ENCODE peak calls at places on chromosome 9, in seven cellular contexts. O, X, Z, I, G, F and B are unnamed samples.

GRCh38 chr9:100731038-100731556 is 153.2 kb downstream of the CAVIN4 start:
- DNase-seq in O (no peak), X (no peak), Z (no peak), I (no peak), G (no peak), F (no peak), B (no peak)

GRCh38 chr9:94649100-94649855 is 10.0 kb upstream of the FBP1 start:
- DNase-seq in O (no peak), X (no peak), Z (no peak), I (no peak), G (no peak), F (no peak), B (no peak)

GRCh38 chr9:16085167-16085718 is 532.4 kb downstream of the CCDC171 start:
- DNase-seq in O (no peak), X (no peak), Z (no peak), I (no peak), G (no peak), F (no peak), B (no peak)

GRCh38 chr9:116990592-116990991 is 303.5 kb downstream of the TRIM32 start:
- DNase-seq in O (no peak), X (no peak), Z (no peak), I (no peak), G (no peak), F (no peak), B (no peak)

GRCh38 chr9:8845808-8846207 is 1046.2 kb upstream of the DMAC1 start:
- DNase-seq in O (no peak), X (no peak), Z (no peak), I (peak), G (no peak), F (no peak), B (no peak)

GRCh38 chr9:109248133-109248581 is 72.7 kb downstream of the EPB41L4B start:
- DNase-seq in O (peak), X (no peak), Z (no peak), I (peak), G (no peak), F (no peak), B (no peak)

GRCh38 chr9:123400926-123401503 is 45.0 kb downstream of the CRB2 start:
- DNase-seq in O (no peak), X (no peak), Z (no peak), I (no peak), G (no peak), F (no peak), B (no peak)

GRCh38 chr9:114696814-114697544 is 15.0 kb upstream of the TEX48 start:
- DNase-seq in O (no peak), X (no peak), Z (no peak), I (no peak), G (no peak), F (peak), B (no peak)

GRCh38 chr9:112166176-112167140 is 8.6 kb downstream of the SUSD1 start:
- DNase-seq in O (peak), X (no peak), Z (no peak), I (no peak), G (no peak), F (no peak), B (no peak)

GRCh38 chr9:130835441-130836298 is 616 bp downstream of the ABL1 start:
- DNase-seq in O (no peak), X (no peak), Z (peak), I (peak), G (no peak), F (no peak), B (no peak)

GRCh38 chr9:116144038-116144437 is 9.6 kb upstream of the PAPPA start:
- DNase-seq in O (no peak), X (no peak), Z (no peak), I (no peak), G (no peak), F (no peak), B (no peak)

GRCh38 chr9:110217656-110218099 is 9.7 kb upstream of the C9orf152 start:
- DNase-seq in O (peak), X (peak), Z (no peak), I (peak), G (no peak), F (no peak), B (no peak)

GRCh38 chr9:131776473-131776872 is 36.6 kb upstream of the RAPGEF1 start:
- DNase-seq in O (peak), X (peak), Z (peak), I (no peak), G (no peak), F (no peak), B (no peak)

GRCh38 chr9:98158071-98158791 is 34.2 kb downstream of the CORO2A start:
- DNase-seq in O (peak), X (no peak), Z (no peak), I (no peak), G (no peak), F (no peak), B (no peak)

GRCh38 chr9:95206143-95206542 is 111.4 kb downstream of the FANCC start:
- DNase-seq in O (no peak), X (no peak), Z (no peak), I (peak), G (no peak), F (no peak), B (no peak)

GRCh38 chr9:122468735-122469134 is 9.0 kb downstream of the OR1J1 start:
- DNase-seq in O (no peak), X (no peak), Z (no peak), I (no peak), G (no peak), F (no peak), B (no peak)

GRCh38 chr9:77541055-77541454 is 107.1 kb downstream of the GNA14 start:
- DNase-seq in O (no peak), X (no peak), Z (no peak), I (no peak), G (no peak), F (no peak), B (no peak)

GRCh38 chr9:116151966-116152381 is 1.6 kb upstream of the PAPPA start:
- DNase-seq in O (no peak), X (no peak), Z (no peak), I (no peak), G (no peak), F (no peak), B (no peak)

GRCh38 chr9:127402401-127403090 is 5.6 kb downstream of the SLC2A8 start:
- DNase-seq in O (no peak), X (no peak), Z (no peak), I (no peak), G (no peak), F (no peak), B (no peak)

GRCh38 chr9:83027153-83027867 is 35.6 kb downstream of the RASEF start:
- DNase-seq in O (peak), X (peak), Z (no peak), I (no peak), G (no peak), F (no peak), B (peak)

GRCh38 chr9:108815156-108815555 is 40.6 kb downstream of the ACTL7B start:
- DNase-seq in O (peak), X (peak), Z (no peak), I (no peak), G (no peak), F (no peak), B (no peak)

GRCh38 chr9:11618241-11618805 is 1005.5 kb upstream of the PTPRD start:
- DNase-seq in O (no peak), X (no peak), Z (no peak), I (peak), G (no peak), F (no peak), B (no peak)

GRCh38 chr9:8679405-8679951 is 879.9 kb upstream of the DMAC1 start:
- DNase-seq in O (no peak), X (no peak), Z (no peak), I (no peak), G (no peak), F (no peak), B (no peak)

GRCh38 chr9:129458663-129459549 is 162.0 kb downstream of the C9orf50 start:
- DNase-seq in O (no peak), X (no peak), Z (no peak), I (peak), G (no peak), F (no peak), B (no peak)
- H3K4me3 ChIP-seq in O (peak), X (no peak), Z (no peak), I (no peak), G (no peak), F (no peak), B (no peak)

GRCh38 chr9:13990994-13991393 is 322.9 kb downstream of the NFIB start:
- DNase-seq in O (no peak), X (no peak), Z (no peak), I (no peak), G (no peak), F (no peak), B (no peak)
- TF ChIP-seq SIN3A in O (no peak), X (no peak), Z (no peak), I (no peak), G (no peak), F (no peak), B (no peak)

DNA sequence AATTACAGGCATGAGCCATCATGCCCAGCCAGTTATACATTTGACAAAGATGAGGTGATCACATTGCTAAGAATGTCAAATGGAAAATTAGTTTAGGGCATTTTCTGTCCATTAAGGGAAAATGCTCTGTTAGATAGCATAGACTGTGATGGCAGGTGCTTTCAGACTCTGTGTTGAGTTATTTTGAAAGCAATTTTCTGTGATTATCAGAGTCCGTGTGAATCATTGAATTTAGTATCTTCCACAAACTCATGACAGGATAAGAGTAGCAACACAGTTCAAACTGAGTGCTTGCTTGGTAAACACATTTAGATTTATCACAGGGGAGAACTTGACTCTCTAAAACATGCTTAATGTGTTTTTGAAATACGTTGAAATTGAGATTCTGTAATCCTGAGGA is 69.0 kb downstream of the GAPVD1 start:
- DNase-seq in O (no peak), X (no peak), Z (no peak), I (no peak), G (no peak), F (no peak), B (no peak)
- TF ChIP-seq CTCF in O (no peak), X (no peak), Z (no peak), I (no peak), G (no peak), F (no peak), B (no peak)

DNA sequence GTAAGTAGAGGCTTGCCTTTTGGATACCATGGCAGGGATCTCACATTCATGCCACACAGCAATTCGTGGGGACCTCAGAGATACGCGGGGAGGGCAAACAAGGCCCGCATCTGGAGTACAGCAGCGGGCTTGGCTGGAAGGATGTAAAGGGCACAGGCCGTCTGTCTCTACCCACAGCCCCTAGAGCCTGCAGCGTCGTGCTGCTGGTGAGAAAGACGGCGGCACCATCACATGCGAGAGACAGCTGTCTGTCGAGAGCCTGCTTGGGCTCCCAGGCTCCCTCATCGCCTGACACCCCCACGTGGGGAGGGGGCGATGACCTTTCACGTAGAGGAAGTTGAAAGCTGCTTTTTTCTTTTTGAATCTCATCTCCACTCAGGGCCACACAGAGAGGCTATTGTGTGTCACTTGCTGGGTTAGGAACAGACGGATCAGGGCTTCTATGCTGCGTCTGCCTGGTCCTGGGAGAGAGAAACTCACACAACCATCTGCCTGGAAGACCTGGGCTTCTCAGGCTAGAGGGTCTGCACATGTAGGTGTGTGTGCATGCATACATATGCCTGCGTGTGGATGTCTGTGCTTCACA is 134.6 kb upstream of the PPP1R26 start:
- DNase-seq in O (no peak), X (no peak), Z (no peak), I (no peak), G (no peak), F (no peak), B (no peak)
- H3K4me3 ChIP-seq in O (no peak), X (no peak), Z (no peak), I (no peak), G (no peak), F (no peak), B (no peak)

GRCh38 chr9:136403538-136403914 is 3.6 kb upstream of the SNAPC4 start:
- DNase-seq in O (no peak), X (no peak), Z (no peak), I (no peak), G (no peak), F (peak), B (no peak)

GRCh38 chr9:136402067-136402466 is 2.1 kb upstream of the SNAPC4 start:
- DNase-seq in O (no peak), X (no peak), Z (no peak), I (no peak), G (no peak), F (no peak), B (no peak)

GRCh38 chr9:136404801-136405136 is 4.8 kb upstream of the SNAPC4 start:
- DNase-seq in O (no peak), X (no peak), Z (no peak), I (no peak), G (no peak), F (no peak), B (no peak)

GRCh38 chr9:136405481-136405880 is 4.9 kb downstream of the ENTR1 start:
- DNase-seq in O (no peak), X (no peak), Z (no peak), I (no peak), G (no peak), F (no peak), B (no peak)

GRCh38 chr9:136403915-136404800 is 4.2 kb upstream of the SNAPC4 start:
- DNase-seq in O (no peak), X (no peak), Z (no peak), I (no peak), G (no peak), F (peak), B (no peak)
- TF ChIP-seq SIN3A in O (no peak), X (no peak), Z (no peak), I (no peak), G (no peak), F (no peak), B (no peak)

GRCh38 chr9:137466041-137466799 is 7.1 kb upstream of the NSMF start:
- DNase-seq in O (no peak), X (no peak), Z (no peak), I (no peak), G (no peak), F (no peak), B (no peak)
- TF ChIP-seq CTCF in O (no peak), X (no peak), Z (no peak), I (no peak), G (no peak), F (no peak), B (no peak)

GRCh38 chr9:26502311-26502710 is 390.3 kb downstream of the CAAP1 start:
- DNase-seq in O (no peak), X (no peak), Z (no peak), I (no peak), G (no peak), F (no peak), B (no peak)
- H3K4me3 ChIP-seq in O (no peak), X (no peak), Z (no peak), I (no peak), G (no peak), F (no peak), B (no peak)